ENCODE peak calls at places on chromosomes 16 and 17, in nine cellular contexts. E is right lobe of liver; K is CD8-positive, alpha-beta T cell; F is left ventricle myocardium inferior; J is gastrocnemius medialis; Y is aorta; S is lung; P is neural progenitor cell; U is hepatocyte. C is an unnamed sample. For H3K36me3, the result is how much of the 10 kb centered on the place peaks cover.

GRCh38 chr17:37831492-37831891 is 86.6 kb upstream of the HNF1B start:
- DNase-seq in E (no peak), K (no peak), F (no peak), J (no peak), Y (no peak), S (no peak), P (no peak), U (no peak), C (no peak)

GRCh38 chr17:72378414-72379395 is 257.9 kb downstream of the SOX9 start:
- DNase-seq in E (no peak), K (no peak), F (no peak), J (no peak), Y (no peak), S (no peak), P (peak), U (no peak), C (no peak)

GRCh38 chr16:57532251-57532625 is 4.1 kb downstream of the CCDC102A start:
- DNase-seq in E (peak), K (no peak), F (peak), J (peak), Y (no peak), S (no peak), P (no peak), U (no peak), C (no peak)

GRCh38 chr16:86581458-86581857 is 3.1 kb downstream of the FOXL1 start:
- DNase-seq in E (no peak), K (no peak), F (no peak), J (no peak), Y (no peak), S (no peak), P (no peak), U (no peak), C (no peak)

GRCh38 chr16:4180511-4180910 is 61.4 kb downstream of the SRL start:
- DNase-seq in E (no peak), K (no peak), F (no peak), J (no peak), Y (no peak), S (no peak), P (no peak), U (no peak), C (no peak)

GRCh38 chr17:17496189-17497064 is at the start of gene RASD1:
- DNase-seq in E (peak), K (peak), F (peak), J (peak), Y (peak), S (peak), P (peak), U (peak), C (peak)

GRCh38 chr17:57943140-57943539 is 12.1 kb downstream of the CUEDC1 start:
- DNase-seq in E (no peak), K (no peak), F (no peak), J (no peak), Y (no peak), S (no peak), P (no peak), U (no peak), C (no peak)

GRCh38 chr16:77782694-77783093 is 5.7 kb upstream of the VAT1L start:
- DNase-seq in E (no peak), K (no peak), F (no peak), J (no peak), Y (no peak), S (no peak), P (no peak), U (no peak), C (no peak)

GRCh38 chr17:6780886-6781285 is 4.9 kb downstream of the FBXO39 start:
- DNase-seq in E (no peak), K (no peak), F (no peak), J (no peak), Y (no peak), S (no peak), P (no peak), U (no peak), C (no peak)

GRCh38 chr16:22318690-22319358 is 21.6 kb downstream of the POLR3E start:
- DNase-seq in E (peak), K (peak), F (no peak), J (peak), Y (no peak), S (no peak), P (peak), U (peak), C (no peak)

GRCh38 chr17:78515480-78515879 is 61.7 kb downstream of the DNAH17 start:
- DNase-seq in E (no peak), K (no peak), F (no peak), J (no peak), Y (peak), S (no peak), P (no peak), U (no peak), C (no peak)

GRCh38 chr16:84499638-84500037 is 4.8 kb downstream of the MEAK7 start:
- DNase-seq in E (no peak), K (no peak), F (no peak), J (no peak), Y (no peak), S (no peak), P (no peak), U (no peak), C (no peak)

GRCh38 chr17:80781188-80781577 is 210.5 kb upstream of the CHMP6 start:
- DNase-seq in E (no peak), K (no peak), F (no peak), J (no peak), Y (peak), S (no peak), P (no peak), U (no peak), C (no peak)

GRCh38 chr17:72175787-72176515 is 55.1 kb downstream of the SOX9 start:
- DNase-seq in E (no peak), K (no peak), F (peak), J (no peak), Y (no peak), S (no peak), P (no peak), U (no peak), C (no peak)

GRCh38 chr17:78925662-78926555 is 722 bp upstream of the TIMP2 start:
- DNase-seq in E (peak), K (no peak), F (peak), J (peak), Y (peak), S (peak), P (peak), U (peak), C (peak)

GRCh38 chr17:47199627-47200324 is 9.4 kb upstream of the MYL4 start:
- DNase-seq in E (no peak), K (no peak), F (no peak), J (no peak), Y (no peak), S (no peak), P (no peak), U (no peak), C (no peak)

GRCh38 chr17:55286681-55287589 is 22.2 kb downstream of the HLF start:
- DNase-seq in E (peak), K (no peak), F (no peak), J (no peak), Y (no peak), S (no peak), P (no peak), U (no peak), C (no peak)

GRCh38 chr16:23365602-23366240 is 63.6 kb downstream of the SCNN1B start:
- DNase-seq in E (no peak), K (no peak), F (no peak), J (peak), Y (no peak), S (no peak), P (no peak), U (no peak), C (no peak)

GRCh38 chr17:56995776-56996175 is 17.8 kb downstream of the SCPEP1 start:
- DNase-seq in E (no peak), K (no peak), F (no peak), J (no peak), Y (no peak), S (no peak), P (no peak), U (no peak), C (no peak)

GRCh38 chr16:85316321-85316919 is 204.1 kb upstream of the CIBAR2 start:
- DNase-seq in E (peak), K (no peak), F (peak), J (peak), Y (peak), S (peak), P (peak), U (peak), C (no peak)

GRCh38 chr17:78472035-78472905 is 93.8 kb downstream of the PGS1 start:
- DNase-seq in E (no peak), K (no peak), F (no peak), J (no peak), Y (no peak), S (no peak), P (no peak), U (no peak), C (no peak)

GRCh38 chr16:66115373-66115772 is 251.1 kb upstream of the CDH5 start:
- DNase-seq in E (no peak), K (no peak), F (no peak), J (no peak), Y (no peak), S (no peak), P (no peak), U (no peak), C (no peak)

GRCh38 chr17:72602517-72603345 is 481.9 kb downstream of the SOX9 start:
- DNase-seq in E (no peak), K (no peak), F (no peak), J (no peak), Y (no peak), S (no peak), P (peak), U (no peak), C (no peak)

GRCh38 chr17:42541041-42541833 is 5.2 kb downstream of the NAGLU start:
- DNase-seq in E (no peak), K (no peak), F (no peak), J (no peak), Y (no peak), S (no peak), P (no peak), U (peak), C (no peak)

GRCh38 chr17:80208050-80208449 is 12.1 kb downstream of the SGSH start:
- DNase-seq in E (no peak), K (no peak), F (no peak), J (no peak), Y (no peak), S (no peak), P (no peak), U (no peak), C (no peak)

GRCh38 chr16:53664724-53665345 is 38.8 kb downstream of the RPGRIP1L start:
- DNase-seq in E (no peak), K (no peak), F (no peak), J (no peak), Y (peak), S (no peak), P (no peak), U (peak), C (no peak)

GRCh38 chr16:82044585-82044911 is 9.5 kb downstream of the HSD17B2 start:
- DNase-seq in E (no peak), K (no peak), F (no peak), J (no peak), Y (no peak), S (no peak), P (no peak), U (no peak), C (no peak)

GRCh38 chr17:56593741-56594527 is 435 bp downstream of the NOG start:
- DNase-seq in E (peak), K (no peak), F (peak), J (peak), Y (peak), S (peak), P (peak), U (peak), C (no peak)

GRCh38 chr17:81868674-81869220 is 2.4 kb downstream of the ARHGDIA start:
- DNase-seq in E (peak), K (no peak), F (no peak), J (no peak), Y (peak), S (no peak), P (peak), U (peak), C (no peak)

GRCh38 chr16:11743308-11744074 is 834 bp upstream of the TXNDC11 start:
- DNase-seq in E (peak), K (no peak), F (no peak), J (peak), Y (peak), S (peak), P (no peak), U (peak), C (peak)

GRCh38 chr16:13014516-13014915 is 113.1 kb downstream of the SHISA9 start:
- DNase-seq in E (no peak), K (no peak), F (no peak), J (no peak), Y (no peak), S (no peak), P (peak), U (no peak), C (no peak)

GRCh38 chr17:64448665-64449512 is at the start of gene MILR1:
- DNase-seq in E (no peak), K (no peak), F (no peak), J (no peak), Y (no peak), S (peak), P (no peak), U (no peak), C (peak)

GRCh38 chr17:65529761-65530157 is 31.7 kb downstream of the AXIN2 start:
- DNase-seq in E (no peak), K (no peak), F (no peak), J (no peak), Y (no peak), S (no peak), P (no peak), U (no peak), C (no peak)

GRCh38 chr17:20158580-20158979 is 149.4 kb downstream of the SPECC1 start:
- DNase-seq in E (no peak), K (no peak), F (no peak), J (no peak), Y (no peak), S (no peak), P (no peak), U (no peak), C (no peak)

GRCh38 chr17:80190716-80191115 is 20.9 kb downstream of the CARD14 start:
- DNase-seq in E (no peak), K (no peak), F (no peak), J (no peak), Y (no peak), S (no peak), P (no peak), U (no peak), C (no peak)

DNA sequence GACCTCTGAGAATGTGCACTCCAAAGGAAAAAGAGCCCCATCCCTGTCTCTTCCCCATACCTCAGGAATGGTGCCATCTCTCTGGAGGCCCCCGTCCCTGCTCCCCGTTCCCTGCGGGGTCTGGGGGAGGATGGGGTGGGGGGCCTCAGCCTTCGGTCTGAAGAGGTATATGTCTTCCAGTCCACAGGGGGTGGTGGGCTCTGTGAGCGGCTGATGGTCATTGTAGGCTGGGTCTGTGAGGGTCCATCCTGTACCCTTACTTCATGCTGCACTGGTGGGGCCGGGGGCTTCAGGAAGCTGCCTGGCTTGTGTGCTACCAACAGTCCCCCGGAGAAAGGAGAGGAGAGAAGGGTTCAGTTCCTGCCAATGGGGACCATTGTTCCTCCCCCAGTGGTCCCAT is 6.1 kb downstream of the GAS2L2 start:
- DNase-seq in E (no peak), K (no peak), F (no peak), J (no peak), Y (no peak), S (no peak), P (no peak), U (no peak), C (no peak)
- H3K36me3 ChIP-seq in E (under half), K (under half), F (under half), J (under half), Y (under half), S (under half), P (under half), U (under half), C (under half)

GRCh38 chr16:2507052-2507678 is 6.6 kb upstream of the ATP6V0C start:
- DNase-seq in E (peak), K (no peak), F (peak), J (no peak), Y (peak), S (no peak), P (no peak), U (no peak), C (no peak)
- H3K36me3 ChIP-seq in E (under half), K (under half), F (under half), J (under half), Y (under half), S (under half), P (under half), U (under half), C (under half)

DNA sequence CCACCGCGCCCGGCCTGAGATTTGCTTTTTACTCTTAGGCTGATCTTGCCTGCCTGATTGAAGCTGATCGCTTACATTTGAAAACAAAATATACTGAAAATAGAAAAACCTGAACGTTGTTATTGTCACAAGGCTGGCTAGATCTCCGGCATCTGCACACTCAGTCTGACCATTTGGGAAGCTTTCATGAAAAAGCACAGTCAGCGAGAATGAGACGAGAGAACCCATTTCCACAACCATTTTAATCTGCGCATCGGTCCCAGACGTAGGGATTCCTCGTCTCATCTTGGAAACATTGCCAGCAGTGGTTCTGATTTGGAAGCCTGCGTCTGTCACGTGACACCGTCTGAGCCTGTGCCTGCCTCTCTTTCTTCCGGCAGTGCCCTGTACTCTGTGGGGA is 20.9 kb downstream of the SPG7 start:
- DNase-seq in E (no peak), K (no peak), F (no peak), J (no peak), Y (no peak), S (no peak), P (no peak), U (no peak), C (no peak)
- H3K36me3 ChIP-seq in E (under half), K (under half), F (half or more), J (half or more), Y (under half), S (under half), P (under half), U (under half), C (half or more)

GRCh38 chr17:7944321-7944720 is 12.3 kb downstream of the CNTROB start:
- DNase-seq in E (no peak), K (no peak), F (no peak), J (no peak), Y (no peak), S (no peak), P (no peak), U (no peak), C (no peak)

GRCh38 chr17:7935859-7936258 is 3.9 kb downstream of the CNTROB start:
- DNase-seq in E (no peak), K (no peak), F (no peak), J (no peak), Y (no peak), S (no peak), P (no peak), U (no peak), C (no peak)

GRCh38 chr17:7940743-7941142 is 8.7 kb downstream of the CNTROB start:
- DNase-seq in E (no peak), K (no peak), F (no peak), J (no peak), Y (no peak), S (no peak), P (no peak), U (no peak), C (no peak)

GRCh38 chr17:7943291-7943690 is 11.3 kb downstream of the CNTROB start:
- DNase-seq in E (no peak), K (no peak), F (no peak), J (no peak), Y (no peak), S (no peak), P (no peak), U (no peak), C (no peak)

GRCh38 chr17:7940034-7940433 is 8.0 kb downstream of the CNTROB start:
- DNase-seq in E (no peak), K (no peak), F (no peak), J (no peak), Y (no peak), S (no peak), P (no peak), U (no peak), C (no peak)
- H3K36me3 ChIP-seq in E (under half), K (under half), F (half or more), J (half or more), Y (under half), S (under half), P (under half), U (under half), C (half or more)